ENCODE peak calls at places on chromosome 20, in six cellular contexts. I is body of pancreas, B is brain microvascular endothelial cell, N is ovary, Q is heart left ventricle, F is spleen. P is an unnamed sample.

GRCh38 chr20:48448601-48449384 is 379.0 kb downstream of the PREX1 start:
- DNase-seq in I (no peak), B (no peak), N (no peak), Q (no peak), F (no peak), P (no peak)

GRCh38 chr20:2509468-2509781 is 710 bp upstream of the ZNF343 start:
- DNase-seq in I (no peak), B (no peak), N (no peak), Q (no peak), F (no peak), P (no peak)

GRCh38 chr20:35870541-35871307 is 83.6 kb downstream of the SCAND1 start:
- DNase-seq in I (no peak), B (peak; percentile 14), N (no peak), Q (no peak), F (no peak), P (no peak)

GRCh38 chr20:50415031-50415515 is 95.1 kb upstream of the PTPN1 start:
- DNase-seq in I (no peak), B (no peak), N (no peak), Q (no peak), F (no peak), P (no peak)

GRCh38 chr20:35302421-35303335 is 10.5 kb upstream of the FAM83C start:
- DNase-seq in I (no peak), B (peak; percentile 45), N (no peak), Q (no peak), F (no peak), P (no peak)

GRCh38 chr20:25336561-25337422 is 53.8 kb downstream of the ABHD12 start:
- DNase-seq in I (peak; percentile 63), B (peak; percentile 53), N (no peak), Q (no peak), F (no peak), P (no peak)

GRCh38 chr20:16279320-16279719 is 293.9 kb downstream of the KIF16B start:
- DNase-seq in I (no peak), B (no peak), N (no peak), Q (no peak), F (no peak), P (no peak)

GRCh38 chr20:61118429-61119224 is 133.4 kb upstream of the CDH4 start:
- DNase-seq in I (no peak), B (peak; percentile 21), N (no peak), Q (no peak), F (no peak), P (no peak)

GRCh38 chr20:17725094-17725835 is 25.5 kb downstream of the BANF2 start:
- DNase-seq in I (peak; percentile 81), B (no peak), N (no peak), Q (peak; percentile 14), F (no peak), P (no peak)

GRCh38 chr20:49187330-49188100 is 619 bp downstream of the STAU1 start:
- DNase-seq in I (peak; percentile 35), B (no peak), N (peak; percentile 41), Q (peak; percentile 24), F (no peak), P (peak; percentile 24)

GRCh38 chr20:40525356-40525755 is 163.7 kb downstream of the MAFB start:
- DNase-seq in I (no peak), B (peak; percentile 8), N (no peak), Q (no peak), F (no peak), P (no peak)

GRCh38 chr20:35956616-35957015 is 2.3 kb upstream of the SCAND1 start:
- DNase-seq in I (no peak), B (no peak), N (no peak), Q (no peak), F (no peak), P (no peak)

GRCh38 chr20:14510341-14510740 is 172.9 kb upstream of the FLRT3 start:
- DNase-seq in I (no peak), B (no peak), N (no peak), Q (no peak), F (no peak), P (no peak)

GRCh38 chr20:50389437-50389807 is 120.8 kb upstream of the PTPN1 start:
- DNase-seq in I (peak; percentile 86), B (no peak), N (no peak), Q (peak; percentile 58), F (no peak), P (no peak)

GRCh38 chr20:36062799-36063198 is 91.7 kb upstream of the EPB41L1 start:
- DNase-seq in I (no peak), B (peak; percentile 40), N (no peak), Q (no peak), F (no peak), P (no peak)

GRCh38 chr20:460707-461106 is 1.6 kb downstream of the TBC1D20 start:
- DNase-seq in I (peak; percentile 50), B (no peak), N (no peak), Q (no peak), F (no peak), P (no peak)

GRCh38 chr20:24914388-24915241 is 34.5 kb upstream of the CST7 start:
- DNase-seq in I (no peak), B (no peak), N (no peak), Q (peak; percentile 3), F (no peak), P (no peak)

GRCh38 chr20:1163653-1164052 is 21.1 kb downstream of the TMEM74B start:
- DNase-seq in I (no peak), B (no peak), N (no peak), Q (no peak), F (no peak), P (no peak)

GRCh38 chr20:8254911-8255582 is 123.0 kb downstream of the PLCB1 start:
- DNase-seq in I (no peak), B (peak; percentile 30), N (no peak), Q (no peak), F (no peak), P (no peak)

GRCh38 chr20:14453259-14453658 is 115.8 kb upstream of the FLRT3 start:
- DNase-seq in I (no peak), B (no peak), N (no peak), Q (no peak), F (no peak), P (no peak)

GRCh38 chr20:4217349-4217761 is 202.0 kb upstream of the RNF24 start:
- DNase-seq in I (no peak), B (no peak), N (no peak), Q (peak; percentile 58), F (peak; percentile 31), P (no peak)

GRCh38 chr20:12928755-12929401 is 79.9 kb upstream of the SPTLC3 start:
- DNase-seq in I (no peak), B (peak; percentile 82), N (no peak), Q (no peak), F (no peak), P (no peak)

GRCh38 chr20:1569417-1569861 is 11.9 kb upstream of the SIRPD start:
- DNase-seq in I (no peak), B (peak; percentile 18), N (no peak), Q (no peak), F (peak; percentile 75), P (no peak)

GRCh38 chr20:50635676-50636600 is 55.4 kb downstream of the RIPOR3 start:
- DNase-seq in I (peak; percentile 85), B (peak; percentile 56), N (peak; percentile 69), Q (peak; percentile 79), F (peak; percentile 84), P (peak; percentile 13)

GRCh38 chr20:23031346-23031745 is 3.8 kb upstream of the SSTR4 start:
- DNase-seq in I (no peak), B (no peak), N (no peak), Q (no peak), F (no peak), P (no peak)

GRCh38 chr20:11711214-11711613 is 206.5 kb upstream of the BTBD3 start:
- DNase-seq in I (no peak), B (no peak), N (no peak), Q (no peak), F (no peak), P (no peak)

GRCh38 chr20:37238426-37238825 is 23.2 kb downstream of the GHRH start:
- DNase-seq in I (no peak), B (no peak), N (no peak), Q (no peak), F (no peak), P (no peak)
- H3K36me3 ChIP-seq in I (peaks cover 62% of the 10 kb centered on the region), B (peaks cover 81% of the 10 kb centered on the region), N (no peaks in the 10 kb centered on the region), Q (peaks cover 95% of the 10 kb centered on the region), F (peaks cover 100% of the 10 kb centered on the region), P (peaks cover 74% of the 10 kb centered on the region)

GRCh38 chr20:21301940-21302644 is 1.0 kb upstream of the XRN2 start:
- DNase-seq in I (no peak), B (no peak), N (no peak), Q (no peak), F (no peak), P (no peak)
- H3K27ac ChIP-seq in I (peak overlapping the region; percentile 98), B (no peak overlapping the region), N (peak overlapping the region; percentile 94), Q (peak overlapping the region; percentile 94), F (peak overlapping the region; percentile 98), P (peak overlapping the region; percentile 94)

DNA sequence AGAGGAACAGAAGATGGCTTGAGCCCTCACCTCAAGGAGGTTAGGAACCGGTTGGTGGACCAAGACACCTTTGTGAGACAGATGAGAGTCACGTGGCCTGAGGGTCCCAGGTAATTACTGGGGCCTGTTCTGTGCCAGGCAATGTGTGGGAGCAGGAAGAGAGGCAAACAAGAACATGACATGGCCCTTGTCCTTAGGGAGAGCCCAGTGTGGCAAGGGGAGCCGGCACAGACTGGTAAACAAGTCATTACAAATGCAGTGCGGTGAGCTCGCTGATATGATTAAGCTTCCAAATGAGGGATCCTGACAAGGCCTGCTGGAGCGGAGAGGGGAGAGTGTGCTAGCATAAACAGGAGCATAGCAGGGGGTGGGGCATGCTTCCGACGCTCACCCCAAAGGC is 55.6 kb downstream of the ZNF831 start:
- DNase-seq in I (peak; percentile 13), B (no peak), N (no peak), Q (no peak), F (no peak), P (no peak)
- H3K27me3 ChIP-seq in I (peaks cover 3% of the 10 kb centered on the region), B (peaks cover 12% of the 10 kb centered on the region), N (no peaks in the 10 kb centered on the region), Q (no peaks in the 10 kb centered on the region), F (no peaks in the 10 kb centered on the region), P (no peaks in the 10 kb centered on the region)

DNA sequence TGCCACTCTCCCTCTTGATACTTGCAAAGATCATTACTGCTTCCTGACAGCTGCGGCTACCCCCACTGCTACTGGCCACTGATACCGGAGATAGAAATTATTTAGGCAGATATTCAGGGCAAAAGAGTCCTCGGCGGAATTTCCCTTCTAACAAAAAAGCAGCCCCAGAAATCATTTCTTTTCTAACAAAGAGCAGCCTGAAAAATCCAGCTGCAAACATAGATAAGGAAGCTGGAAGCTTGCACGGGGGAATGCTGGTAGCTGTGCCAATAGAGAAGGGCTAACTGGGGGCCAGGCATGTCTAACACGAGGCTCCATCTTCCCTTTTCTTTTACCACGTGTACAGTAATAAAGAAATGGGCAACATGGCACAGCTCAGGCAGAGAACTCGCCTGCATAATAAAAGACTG is 6.2 kb downstream of the TP53RK start:
- DNase-seq in I (no peak), B (no peak), N (no peak), Q (no peak), F (no peak), P (no peak)
- H3K36me3 ChIP-seq in I (no peaks in the 10 kb centered on the region), B (no peaks in the 10 kb centered on the region), N (no peaks in the 10 kb centered on the region), Q (peaks cover 22% of the 10 kb centered on the region), F (peaks cover 49% of the 10 kb centered on the region), P (peaks cover 16% of the 10 kb centered on the region)